ENCODE peak calls at places on chromosomes 2 and 18, in four cellular contexts. Y is M059J; L is heart left ventricle; O is activated CD4-positive, CD25-positive, alpha-beta regulatory T cell. E is an unnamed sample.

GRCh38 chr2:79573895-79574674 is 61.2 kb downstream of the CTNNA2 start:
- DNase-seq in O (no peak), Y (no peak), L (no peak), E (no peak)

GRCh38 chr18:11937874-11938478 is 29.9 kb upstream of the MPPE1 start:
- DNase-seq in Y (peak), L (peak), O (peak), E (peak)

GRCh38 chr2:102313950-102314349 is 2.6 kb downstream of the IL1RL1 start:
- DNase-seq in O (no peak), Y (no peak), L (no peak), E (no peak)

GRCh38 chr2:216372761-216373291 is 543 bp upstream of the MARCHF4 start:
- DNase-seq in O (no peak), L (no peak), Y (peak), E (no peak)

GRCh38 chr2:3174626-3175567 is 202.7 kb downstream of the EIPR1 start:
- DNase-seq in Y (no peak), O (no peak), L (no peak), E (no peak)

GRCh38 chr2:160222546-160223281 is 22.6 kb upstream of the ITGB6 start:
- DNase-seq in L (no peak), Y (peak), O (no peak), E (no peak)

GRCh38 chr2:11833601-11834000 is 87.2 kb downstream of the LPIN1 start:
- DNase-seq in Y (peak), L (peak), O (no peak), E (no peak)

GRCh38 chr2:201406077-201406662 is 45.1 kb downstream of the TRAK2 start:
- DNase-seq in Y (peak), L (no peak), O (no peak), E (no peak)

GRCh38 chr18:6835345-6835744 is 105.8 kb downstream of the ARHGAP28 start:
- DNase-seq in L (no peak), O (no peak), Y (no peak), E (no peak)

GRCh38 chr2:38057651-38058410 is 18.1 kb downstream of the CYP1B1 start:
- DNase-seq in O (no peak), L (no peak), Y (peak), E (no peak)

GRCh38 chr2:199940373-199940772 is 14.9 kb downstream of the TYW5 start:
- DNase-seq in Y (peak), O (no peak), L (no peak), E (no peak)

GRCh38 chr2:121472465-121472993 is 58.2 kb upstream of the RNU4ATAC start:
- DNase-seq in L (no peak), Y (no peak), O (no peak), E (no peak)

GRCh38 chr2:190950566-190950991 is 63.4 kb downstream of the STAT1 start:
- DNase-seq in L (no peak), Y (no peak), O (no peak), E (no peak)

GRCh38 chr2:1864981-1865421 is 120.7 kb upstream of the PXDN start:
- DNase-seq in Y (no peak), O (no peak), L (no peak), E (no peak)

GRCh38 chr18:26920644-26921043 is 55.1 kb upstream of the AQP4 start:
- DNase-seq in L (no peak), O (no peak), Y (no peak), E (no peak)

GRCh38 chr18:24809173-24809955 is 348.9 kb downstream of the HRH4 start:
- DNase-seq in Y (no peak), L (no peak), O (no peak), E (no peak)

GRCh38 chr2:219675206-219675605 is 47.8 kb downstream of the SLC4A3 start:
- DNase-seq in O (no peak), L (no peak), Y (peak), E (no peak)

GRCh38 chr2:145186303-145186702 is 666.4 kb upstream of the ZEB2 start:
- DNase-seq in L (peak), Y (peak), O (no peak), E (no peak)

GRCh38 chr18:61502472-61502871 is 169.2 kb downstream of the CDH20 start:
- DNase-seq in Y (peak), O (no peak), L (peak), E (no peak)

GRCh38 chr2:22355816-22356433 is 1029.1 kb upstream of the KLHL29 start:
- DNase-seq in L (peak), Y (peak), O (no peak), E (peak)

GRCh38 chr18:11950824-11951223 is 30.5 kb upstream of the IMPA2 start:
- DNase-seq in Y (no peak), L (no peak), O (no peak), E (no peak)

GRCh38 chr2:216370961-216371633 is 1.2 kb downstream of the MARCHF4 start:
- DNase-seq in Y (peak), L (no peak), O (no peak), E (no peak)

GRCh38 chr2:149827585-149828156 is 240.1 kb upstream of the MMADHC start:
- DNase-seq in O (no peak), L (no peak), Y (no peak), E (no peak)

GRCh38 chr2:190843874-190844699 is 36.5 kb upstream of the GLS start:
- DNase-seq in Y (peak), L (no peak), O (no peak), E (no peak)

GRCh38 chr2:222939208-222939846 is 78.5 kb downstream of the ACSL3 start:
- DNase-seq in Y (peak), O (no peak), L (peak), E (no peak)

GRCh38 chr2:20487392-20488135 is 40.7 kb downstream of the RHOB start:
- DNase-seq in O (no peak), Y (peak), L (no peak), E (no peak)

GRCh38 chr2:71389379-71390072 is 57.9 kb downstream of the ZNF638 start:
- DNase-seq in Y (no peak), O (no peak), L (no peak), E (no peak)

GRCh38 chr2:31028415-31028814 is 109.8 kb downstream of the GALNT14 start:
- DNase-seq in L (no peak), Y (no peak), O (no peak), E (no peak)

GRCh38 chr18:43620936-43621335 is 343.6 kb upstream of the SYT4 start:
- DNase-seq in Y (peak), L (no peak), O (no peak), E (no peak)